ENCODE peak calls at places on chromosomes 7 and 10, in ten cellular contexts. I, U, B, K, W, Y, G, C, A and L are unnamed samples.
A peak's percentile ranks its signal among the peaks of the same experiment; 100 is the strongest.

GRCh38 chr7:37045786-37046185 is 321.5 kb upstream of the AOAH start:
- DNase-seq in I (no peak), U (no peak), B (no peak), K (no peak), W (no peak), Y (no peak), G (no peak), C (no peak), A (no peak), L (peak; percentile 29)

GRCh38 chr10:65941098-65941655 is 984.7 kb upstream of the LRRTM3 start:
- DNase-seq in I (no peak), U (no peak), B (no peak), K (no peak), W (no peak), Y (no peak), G (no peak), C (peak; percentile 4), A (no peak), L (no peak)

GRCh38 chr10:62916157-62916603 is 100.0 kb upstream of the EGR2 start:
- DNase-seq in I (no peak), U (peak; percentile 33), B (no peak), K (no peak), W (no peak), Y (no peak), G (no peak), C (peak; percentile 67), A (no peak), L (no peak)

GRCh38 chr10:50809596-50809995 is 69.9 kb downstream of the ASAH2B start:
- DNase-seq in I (no peak), U (peak; percentile 56), B (no peak), K (no peak), W (no peak), Y (no peak), G (no peak), C (peak; percentile 40), A (no peak), L (no peak)

GRCh38 chr10:8300925-8301707 is 246.6 kb downstream of the GATA3 start:
- DNase-seq in I (no peak), U (no peak), B (no peak), K (no peak), W (no peak), Y (no peak), G (no peak), C (no peak), A (no peak), L (no peak)

GRCh38 chr10:68403701-68404100 is 3.4 kb downstream of the RUFY2 start:
- DNase-seq in I (no peak), U (no peak), B (no peak), K (no peak), W (no peak), Y (no peak), G (no peak), C (no peak), A (no peak), L (no peak)

GRCh38 chr7:128737867-128738390 is 1.2 kb upstream of the CALU start:
- DNase-seq in I (no peak), U (peak; percentile 42), B (no peak), K (no peak), W (no peak), Y (no peak), G (no peak), C (peak; percentile 51), A (no peak), L (no peak)

GRCh38 chr7:144378651-144379050 is 23.4 kb downstream of the ARHGEF5 start:
- DNase-seq in I (no peak), U (no peak), B (no peak), K (no peak), W (no peak), Y (no peak), G (no peak), C (no peak), A (no peak), L (no peak)

GRCh38 chr7:43113622-43114450 is 1.4 kb downstream of the HECW1 start:
- DNase-seq in I (no peak), U (no peak), B (no peak), K (no peak), W (no peak), Y (no peak), G (no peak), C (no peak), A (no peak), L (no peak)

GRCh38 chr10:7583626-7584025 is 83.1 kb downstream of the ITIH5 start:
- DNase-seq in I (no peak), U (no peak), B (no peak), K (no peak), W (no peak), Y (no peak), G (no peak), C (no peak), A (no peak), L (no peak)

GRCh38 chr7:99455874-99456273 is 10.1 kb downstream of the ATP5MF start:
- DNase-seq in I (no peak), U (no peak), B (no peak), K (no peak), W (no peak), Y (no peak), G (no peak), C (no peak), A (no peak), L (no peak)

GRCh38 chr7:78983483-78983882 is 470.0 kb downstream of the MAGI2 start:
- DNase-seq in I (no peak), U (no peak), B (no peak), K (no peak), W (no peak), Y (no peak), G (no peak), C (no peak), A (no peak), L (no peak)

DNA sequence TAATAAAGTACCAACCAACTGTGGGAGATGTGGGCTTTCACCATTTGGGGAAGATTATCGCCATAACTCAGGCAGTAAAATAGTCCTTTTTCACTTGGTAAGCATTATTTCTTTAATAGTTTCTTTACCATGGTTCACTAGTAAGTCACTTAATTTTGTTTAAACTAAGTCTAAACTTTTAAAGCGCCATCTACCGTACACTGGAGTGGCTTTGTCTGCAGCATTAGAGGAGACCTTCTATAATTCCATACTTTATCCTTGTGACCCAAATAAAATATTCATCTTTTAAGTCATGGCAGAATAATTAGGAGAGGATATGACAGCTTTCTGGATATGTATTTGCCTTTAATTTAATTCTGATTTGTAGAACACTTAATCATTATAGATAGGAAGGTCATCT is 468.0 kb downstream of the MAGI2 start:
- DNase-seq in I (no peak), U (no peak), B (no peak), K (no peak), W (no peak), Y (no peak), G (no peak), C (no peak), A (no peak), L (no peak)
- TF ChIP-seq CTCF in I (no peak), U (no peak), B (no peak), K (no peak), W (no peak), Y (no peak), G (no peak), C (no peak), A (no peak), L (no peak)

DNA sequence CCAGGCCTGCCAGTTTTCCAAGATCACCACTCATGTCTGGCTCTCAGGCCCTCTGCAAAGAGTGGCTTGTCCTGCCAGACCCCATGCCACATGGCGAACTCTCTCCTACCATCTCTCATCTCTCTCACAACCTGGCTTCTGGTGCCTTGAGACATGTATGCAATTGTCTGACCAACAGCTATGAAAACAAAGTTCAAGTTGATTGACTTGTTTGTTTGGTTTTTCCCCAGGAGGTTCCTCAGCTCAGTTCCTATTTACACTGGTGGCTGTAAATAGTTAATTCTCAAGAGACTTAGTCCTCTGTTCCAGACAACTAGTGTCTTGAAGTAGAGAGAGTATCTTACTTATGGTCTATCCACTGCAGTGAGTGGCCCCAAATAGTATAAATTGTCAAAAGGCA is 131.8 kb downstream of the SNX10 start:
- DNase-seq in I (no peak), U (no peak), B (no peak), K (no peak), W (no peak), Y (no peak), G (no peak), C (no peak), A (no peak), L (no peak)
- TF ChIP-seq CTCF in I (no peak), U (no peak), B (no peak), K (no peak), W (no peak), Y (no peak), G (no peak), C (no peak), A (no peak), L (no peak)

GRCh38 chr10:44457259-44457658 is 72.4 kb upstream of the CXCL12 start:
- DNase-seq in I (no peak), U (no peak), B (no peak), K (no peak), W (no peak), Y (no peak), G (no peak), C (no peak), A (no peak), L (no peak)
- TF ChIP-seq CTCF in I (no peak), U (peak; percentile 36), B (no peak), K (no peak), W (no peak), Y (no peak), G (no peak), C (peak; percentile 37), A (peak; percentile 17), L (no peak)

GRCh38 chr7:105000927-105001336 is 13.1 kb upstream of the KMT2E start:
- DNase-seq in I (no peak), U (no peak), B (no peak), K (no peak), W (no peak), Y (no peak), G (no peak), C (no peak), A (no peak), L (no peak)

GRCh38 chr7:104993217-104993857 is 20.7 kb upstream of the KMT2E start:
- DNase-seq in I (no peak), U (no peak), B (no peak), K (no peak), W (no peak), Y (no peak), G (no peak), C (no peak), A (no peak), L (no peak)

GRCh38 chr7:105000190-105000589 is 13.8 kb upstream of the KMT2E start:
- DNase-seq in I (no peak), U (no peak), B (no peak), K (no peak), W (no peak), Y (no peak), G (no peak), C (no peak), A (no peak), L (no peak)

GRCh38 chr7:105001652-105002184 is 12.3 kb upstream of the KMT2E start:
- DNase-seq in I (no peak), U (no peak), B (no peak), K (no peak), W (no peak), Y (no peak), G (no peak), C (no peak), A (no peak), L (no peak)

GRCh38 chr7:104998040-104998752 is 15.8 kb upstream of the KMT2E start:
- DNase-seq in I (no peak), U (no peak), B (no peak), K (no peak), W (no peak), Y (no peak), G (no peak), C (no peak), A (no peak), L (no peak)
- TF ChIP-seq CTCF in I (no peak), U (no peak), B (no peak), K (no peak), W (no peak), Y (no peak), G (no peak), C (no peak), A (no peak), L (no peak)